ENCODE peak calls at places on chromosomes 11 and 22, in ten cellular contexts. S is mammary epithelial cell, Z is PC-9, D is MM.1S, X is neural progenitor cell, J is PC-3, V is GM23248, U is H9, O is hepatocyte, W is fibroblast of lung. T is an unnamed sample. For H3K79me2 and H3K4me1, the result is how much of the 10 kb centered on the place peaks cover.

GRCh38 chr11:102244681-102245409 is 72.4 kb upstream of the BIRC3 start:
- DNase-seq in S (peak), Z (peak), D (no peak), X (no peak), J (peak), V (peak), U (no peak), O (no peak), W (peak), T (no peak)

GRCh38 chr11:126146454-126147192 is 64.8 kb downstream of the RPUSD4 start:
- DNase-seq in S (no peak), Z (no peak), D (no peak), X (peak), J (no peak), V (no peak), U (peak), O (no peak), W (no peak), T (no peak)

GRCh38 chr11:104043137-104043536 is 6.7 kb downstream of the DDI1 start:
- DNase-seq in S (no peak), Z (no peak), D (no peak), X (no peak), J (no peak), V (no peak), U (no peak), O (peak), W (no peak), T (no peak)

GRCh38 chr22:31087744-31088215 is 6.7 kb downstream of the SMTN start:
- DNase-seq in S (no peak), Z (no peak), D (no peak), X (no peak), J (no peak), V (no peak), U (no peak), O (no peak), W (no peak), T (no peak)

GRCh38 chr11:14942735-14943134 is 29.4 kb downstream of the CALCA start:
- DNase-seq in S (no peak), Z (no peak), D (no peak), X (no peak), J (no peak), V (no peak), U (no peak), O (no peak), W (no peak), T (no peak)

GRCh38 chr11:44017443-44018126 is 30.2 kb upstream of the ACCSL start:
- DNase-seq in S (no peak), Z (no peak), D (no peak), X (no peak), J (peak), V (peak), U (no peak), O (no peak), W (no peak), T (no peak)

GRCh38 chr11:67117667-67118058 is 1.4 kb upstream of the KDM2A start:
- DNase-seq in S (no peak), Z (no peak), D (no peak), X (peak), J (no peak), V (peak), U (peak), O (peak), W (no peak), T (no peak)

GRCh38 chr11:130882138-130882551 is 34.1 kb downstream of the SNX19 start:
- DNase-seq in S (no peak), Z (no peak), D (no peak), X (no peak), J (no peak), V (no peak), U (no peak), O (no peak), W (no peak), T (no peak)

GRCh38 chr22:30036656-30037055 is 43.6 kb upstream of the HORMAD2 start:
- DNase-seq in S (no peak), Z (peak), D (no peak), X (no peak), J (peak), V (peak), U (no peak), O (peak), W (no peak), T (no peak)

GRCh38 chr22:42292726-42293520 is 22.5 kb upstream of the TCF20 start:
- DNase-seq in S (no peak), Z (no peak), D (no peak), X (no peak), J (no peak), V (no peak), U (no peak), O (no peak), W (no peak), T (no peak)

GRCh38 chr22:44025171-44026065 is 1.3 kb downstream of the PARVB start:
- DNase-seq in S (no peak), Z (no peak), D (peak), X (no peak), J (no peak), V (peak), U (no peak), O (no peak), W (no peak), T (peak)

GRCh38 chr11:94884322-94884721 is 89.0 kb downstream of the CWC15 start:
- DNase-seq in S (no peak), Z (no peak), D (no peak), X (no peak), J (no peak), V (no peak), U (no peak), O (no peak), W (no peak), T (no peak)

GRCh38 chr11:113470233-113470632 is 5.0 kb downstream of the DRD2 start:
- DNase-seq in S (no peak), Z (no peak), D (no peak), X (peak), J (no peak), V (no peak), U (no peak), O (no peak), W (no peak), T (no peak)

GRCh38 chr11:75280227-75280671 is 39.7 kb downstream of the TPBGL start:
- DNase-seq in S (peak), Z (peak), D (peak), X (peak), J (peak), V (peak), U (peak), O (peak), W (peak), T (peak)

GRCh38 chr22:17913705-17914282 is 110.6 kb downstream of the MICAL3 start:
- DNase-seq in S (no peak), Z (no peak), D (no peak), X (no peak), J (no peak), V (peak), U (no peak), O (no peak), W (peak), T (no peak)

GRCh38 chr11:87405356-87405755 is 367.6 kb downstream of the TMEM135 start:
- DNase-seq in S (no peak), Z (no peak), D (no peak), X (no peak), J (no peak), V (no peak), U (no peak), O (no peak), W (no peak), T (no peak)

GRCh38 chr22:48209473-48210271 is 1447.2 kb downstream of the TBC1D22A start:
- DNase-seq in S (no peak), Z (no peak), D (no peak), X (no peak), J (no peak), V (no peak), U (no peak), O (no peak), W (no peak), T (no peak)

GRCh38 chr22:32674925-32675825 is 126.3 kb upstream of the TIMP3 start:
- DNase-seq in S (no peak), Z (peak), D (peak), X (no peak), J (no peak), V (peak), U (no peak), O (no peak), W (no peak), T (no peak)

GRCh38 chr11:116465056-116465455 is 307.7 kb downstream of the BUD13 start:
- DNase-seq in S (peak), Z (no peak), D (no peak), X (no peak), J (no peak), V (no peak), U (no peak), O (no peak), W (no peak), T (no peak)

GRCh38 chr22:24102366-24103200 is 78.7 kb upstream of the SUSD2 start:
- DNase-seq in S (no peak), Z (no peak), D (no peak), X (no peak), J (no peak), V (no peak), U (no peak), O (no peak), W (no peak), T (no peak)

GRCh38 chr22:30982501-30982900 is 13.4 kb downstream of the TUG1 start:
- DNase-seq in S (no peak), Z (no peak), D (no peak), X (no peak), J (no peak), V (no peak), U (no peak), O (no peak), W (no peak), T (no peak)

GRCh38 chr11:78310500-78310909 is 107.1 kb downstream of the GAB2 start:
- DNase-seq in S (no peak), Z (no peak), D (peak), X (no peak), J (no peak), V (peak), U (no peak), O (peak), W (peak), T (no peak)

GRCh38 chr11:103035656-103036434 is 56.1 kb downstream of the DCUN1D5 start:
- DNase-seq in S (peak), Z (peak), D (peak), X (peak), J (peak), V (peak), U (no peak), O (peak), W (peak), T (peak)

GRCh38 chr22:20086763-20087162 is 6.7 kb downstream of the DGCR8 start:
- DNase-seq in S (no peak), Z (no peak), D (no peak), X (no peak), J (no peak), V (no peak), U (no peak), O (no peak), W (no peak), T (no peak)

GRCh38 chr22:20089226-20089976 is 9.4 kb downstream of the DGCR8 start:
- DNase-seq in S (no peak), Z (no peak), D (no peak), X (no peak), J (no peak), V (no peak), U (no peak), O (no peak), W (no peak), T (no peak)

GRCh38 chr22:20089977-20090729 is 10.1 kb downstream of the DGCR8 start:
- DNase-seq in S (no peak), Z (no peak), D (no peak), X (no peak), J (no peak), V (peak), U (no peak), O (no peak), W (no peak), T (no peak)

GRCh38 chr22:20087319-20088262 is 7.5 kb downstream of the DGCR8 start:
- DNase-seq in S (no peak), Z (no peak), D (no peak), X (no peak), J (no peak), V (no peak), U (no peak), O (no peak), W (no peak), T (no peak)

GRCh38 chr22:20088263-20088648 is 8.2 kb downstream of the DGCR8 start:
- DNase-seq in S (no peak), Z (no peak), D (no peak), X (no peak), J (no peak), V (no peak), U (no peak), O (no peak), W (no peak), T (no peak)
- H3K79me2 ChIP-seq in S (half or more), Z (under half), D (half or more), X (half or more), J (under half), V (half or more), U (under half), O (under half), W (half or more), T (under half)

DNA sequence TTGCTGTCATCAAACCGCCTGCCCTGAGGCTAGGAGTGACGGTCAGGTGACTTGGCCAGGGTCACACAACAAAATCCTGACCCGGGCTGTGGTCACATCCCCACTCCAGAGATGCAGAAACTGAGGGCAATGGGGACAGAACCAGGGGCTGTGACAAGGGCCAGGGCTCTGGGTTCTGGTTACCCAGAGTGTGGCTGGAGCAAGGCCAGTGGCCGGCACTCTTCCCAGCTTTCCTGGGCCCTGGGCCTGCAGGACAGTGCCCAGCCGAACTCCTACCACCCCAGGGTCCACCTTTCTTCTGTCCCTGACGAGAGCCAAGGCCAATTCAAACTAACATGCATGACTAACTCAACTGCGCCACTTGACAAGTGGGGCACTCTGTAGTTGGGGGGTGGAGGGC is 35.9 kb downstream of the ARVCF start:
- DNase-seq in S (no peak), Z (no peak), D (no peak), X (no peak), J (no peak), V (no peak), U (no peak), O (no peak), W (no peak), T (no peak)
- H2AFZ ChIP-seq in S (no peak), Z (no peak), D (no peak), X (no peak), J (no peak), V (no peak), U (no peak), O (no peak), W (no peak), T (no peak)

GRCh38 chr11:60842688-60843605 is 1.0 kb downstream of the CCDC86 start:
- DNase-seq in S (no peak), Z (no peak), D (no peak), X (no peak), J (peak), V (peak), U (no peak), O (no peak), W (no peak), T (no peak)
- H3K4me1 ChIP-seq in S (under half), Z (under half), D (under half), X (under half), J (under half), V (under half), U (under half), O (under half), W (under half), T (under half)

GRCh38 chr11:30420233-30420787 is 97.4 kb downstream of the ARL14EP start:
- DNase-seq in S (no peak), Z (no peak), D (no peak), X (no peak), J (no peak), V (no peak), U (no peak), O (no peak), W (no peak), T (no peak)
- H3K79me2 ChIP-seq in S (under half), Z (under half), D (under half), X (under half), J (under half), V (under half), U (under half), O (under half), W (under half), T (under half)

GRCh38 chr11:86097965-86098364 is 29.1 kb upstream of the PICALM start:
- DNase-seq in S (no peak), Z (no peak), D (no peak), X (no peak), J (no peak), V (no peak), U (no peak), O (no peak), W (no peak), T (no peak)

GRCh38 chr11:86103808-86104207 is 34.9 kb upstream of the PICALM start:
- DNase-seq in S (peak), Z (no peak), D (no peak), X (no peak), J (peak), V (no peak), U (no peak), O (no peak), W (no peak), T (no peak)

GRCh38 chr11:86099727-86100320 is 30.9 kb upstream of the PICALM start:
- DNase-seq in S (peak), Z (peak), D (no peak), X (no peak), J (peak), V (peak), U (no peak), O (peak), W (no peak), T (peak)

GRCh38 chr11:86101493-86101892 is 32.6 kb upstream of the PICALM start:
- DNase-seq in S (peak), Z (peak), D (no peak), X (no peak), J (peak), V (peak), U (no peak), O (no peak), W (no peak), T (no peak)

DNA sequence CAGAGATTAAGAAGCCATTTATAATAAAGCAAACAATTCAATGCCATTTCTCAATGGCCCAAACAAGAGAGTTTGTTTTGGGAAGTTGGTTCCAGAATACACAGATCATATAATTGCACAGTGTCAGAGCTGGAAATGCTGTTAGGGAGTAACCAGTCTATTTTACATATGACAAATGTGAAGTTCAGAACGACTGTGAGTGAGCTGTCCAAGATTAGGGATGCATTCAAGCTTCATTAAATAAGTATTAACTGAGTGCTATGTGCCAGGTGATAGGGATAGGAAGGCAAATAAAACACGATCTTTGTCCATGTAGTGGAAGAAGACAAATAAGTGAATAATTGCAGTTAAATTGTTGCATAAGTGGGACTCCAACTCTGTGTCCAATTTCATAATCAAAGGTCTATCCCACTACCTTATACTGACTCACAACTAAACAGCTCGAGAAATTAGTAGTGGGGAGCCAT is 33.1 kb upstream of the PICALM start:
- DNase-seq in S (peak), Z (peak), D (no peak), X (no peak), J (peak), V (peak), U (no peak), O (no peak), W (no peak), T (no peak)
- H2AFZ ChIP-seq in S (no peak), Z (peak), D (no peak), X (no peak), J (no peak), V (no peak), U (no peak), O (no peak), W (no peak), T (no peak)